ENCODE peak calls at places on chromosomes 4 and X, in four cellular contexts. V, Z, O and R are unnamed samples.

GRCh38 chr4:175453456-175453855 is 358.6 kb downstream of the GPM6A start:
- DNase-seq in V (no peak), Z (no peak), O (no peak), R (no peak)

GRCh38 chrX:71253253-71254091 is 468 bp downstream of the ZMYM3 start:
- DNase-seq in V (no peak), Z (peak; percentile 13), O (no peak), R (peak; percentile 77)

GRCh38 chrX:11239230-11239629 is 54.0 kb upstream of the AMELX start:
- DNase-seq in V (no peak), Z (peak; percentile 0), O (peak; percentile 8), R (no peak)

GRCh38 chr4:139137745-139138144 is 39.3 kb downstream of the ELF2 start:
- DNase-seq in V (no peak), Z (no peak), O (no peak), R (no peak)

GRCh38 chr4:55553442-55553841 is 6.7 kb upstream of the CLOCK start:
- DNase-seq in V (no peak), Z (peak; percentile 67), O (no peak), R (no peak)

GRCh38 chrX:124216396-124217124 is 115.9 kb upstream of the TEX13D start:
- DNase-seq in V (no peak), Z (no peak), O (no peak), R (no peak)

GRCh38 chr4:26420903-26421302 is 69.4 kb downstream of the CCKAR start:
- DNase-seq in V (no peak), Z (no peak), O (no peak), R (no peak)

GRCh38 chr4:31674313-31674947 is 954.3 kb downstream of the PCDH7 start:
- DNase-seq in V (no peak), Z (no peak), O (no peak), R (no peak)

GRCh38 chr4:102350634-102351033 is 5.4 kb upstream of the SLC39A8 start:
- DNase-seq in V (no peak), Z (no peak), O (no peak), R (no peak)

GRCh38 chr4:26900765-26901164 is 40.1 kb downstream of the STIM2 start:
- DNase-seq in V (no peak), Z (no peak), O (no peak), R (no peak)

GRCh38 chr4:75248770-75249467 is 265.3 kb downstream of the RCHY1 start:
- DNase-seq in V (no peak), Z (no peak), O (no peak), R (no peak)

GRCh38 chr4:140243345-140243753 is 89.4 kb upstream of the MAML3 start:
- DNase-seq in V (no peak), Z (no peak), O (peak; percentile 26), R (no peak)

GRCh38 chr4:156635046-156635445 is 336.6 kb downstream of the PDGFC start:
- DNase-seq in V (no peak), Z (no peak), O (no peak), R (no peak)

GRCh38 chr4:156633846-156634245 is 337.8 kb downstream of the PDGFC start:
- DNase-seq in V (no peak), Z (no peak), O (no peak), R (no peak)

GRCh38 chr4:156634612-156635011 is 337.0 kb downstream of the PDGFC start:
- DNase-seq in V (no peak), Z (no peak), O (no peak), R (no peak)

GRCh38 chr4:156638332-156638731 is 333.3 kb downstream of the PDGFC start:
- DNase-seq in V (no peak), Z (no peak), O (no peak), R (no peak)

GRCh38 chr4:156636398-156636797 is 335.2 kb downstream of the PDGFC start:
- DNase-seq in V (no peak), Z (no peak), O (no peak), R (no peak)
- TF ChIP-seq CBX5 in V (no peak), Z (no peak), O (no peak), R (no peak)

GRCh38 chr4:80787306-80787705 is 243.2 kb upstream of the BMP3 start:
- DNase-seq in V (no peak), Z (no peak), O (no peak), R (no peak)

GRCh38 chr4:80790152-80790551 is 240.4 kb upstream of the BMP3 start:
- DNase-seq in V (no peak), Z (no peak), O (no peak), R (no peak)

DNA sequence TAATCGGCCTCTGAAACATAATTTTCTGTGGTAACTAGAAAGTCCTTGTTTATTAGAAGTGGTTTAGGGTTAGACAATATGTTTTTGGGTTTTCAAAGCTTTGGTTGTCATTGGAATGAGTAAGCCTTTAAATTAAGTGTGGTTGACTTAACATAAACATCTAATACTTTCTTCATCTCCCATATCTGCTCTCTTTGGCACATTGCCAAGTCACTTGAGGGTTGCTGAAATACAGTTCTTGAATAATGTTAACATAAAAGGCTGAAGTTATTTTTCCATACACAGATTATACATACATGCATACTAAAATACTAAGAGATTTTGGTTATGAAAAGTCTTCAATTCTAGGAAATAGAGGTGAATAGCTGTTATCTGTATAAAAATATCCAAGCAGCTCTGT is 241.7 kb upstream of the BMP3 start:
- DNase-seq in V (no peak), Z (no peak), O (no peak), R (peak; percentile 3)
- TF ChIP-seq CBX5 in V (no peak), Z (no peak), O (no peak), R (no peak)

GRCh38 chr4:111837761-111838160 is 307.5 kb upstream of the FAM241A start:
- DNase-seq in V (no peak), Z (no peak), O (no peak), R (no peak)

GRCh38 chr4:111842336-111842735 is 302.9 kb upstream of the FAM241A start:
- DNase-seq in V (no peak), Z (no peak), O (no peak), R (no peak)

GRCh38 chr4:111838406-111838930 is 306.8 kb upstream of the FAM241A start:
- DNase-seq in V (no peak), Z (no peak), O (no peak), R (no peak)

GRCh38 chr4:111836601-111837000 is 308.7 kb upstream of the FAM241A start:
- DNase-seq in V (no peak), Z (no peak), O (no peak), R (no peak)

GRCh38 chr4:111839186-111839585 is 306.1 kb upstream of the FAM241A start:
- DNase-seq in V (no peak), Z (no peak), O (no peak), R (no peak)
- TF ChIP-seq CBX5 in V (no peak), Z (no peak), O (no peak), R (no peak)

DNA sequence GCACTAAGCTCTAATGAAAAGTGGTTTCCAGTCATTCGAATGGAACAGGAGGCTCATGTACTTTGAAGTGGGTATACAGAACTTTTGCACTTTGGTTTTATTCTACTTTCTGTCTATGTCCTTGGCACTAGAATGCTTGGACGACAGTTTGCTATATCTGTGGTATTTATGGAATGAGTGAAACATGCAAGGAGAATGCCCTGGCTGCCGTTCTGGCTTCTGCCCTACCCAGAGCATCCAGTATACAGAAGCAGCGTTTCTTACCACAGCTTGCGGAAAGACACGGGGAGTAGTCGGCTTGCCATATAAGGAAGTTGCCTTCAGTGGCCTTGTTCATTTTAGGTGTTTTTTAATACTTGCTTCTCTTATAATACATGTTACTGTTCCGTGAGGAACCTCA is 98.0 kb downstream of the TBL1X start:
- DNase-seq in V (no peak), Z (peak; percentile 63), O (no peak), R (no peak)
- TF ChIP-seq CBX5 in V (no peak), Z (no peak), O (no peak), R (no peak)

GRCh38 chrX:3044196-3044595 is 2.9 kb downstream of the ARSF start:
- DNase-seq in V (no peak), Z (no peak), O (no peak), R (no peak)
- TF ChIP-seq CBX5 in V (no peak), Z (no peak), O (no peak), R (no peak)

GRCh38 chr4:79492148-79492547 is 84.1 kb upstream of the GK2 start:
- DNase-seq in V (no peak), Z (no peak), O (no peak), R (no peak)
- TF ChIP-seq CBX5 in V (no peak), Z (no peak), O (no peak), R (no peak)

DNA sequence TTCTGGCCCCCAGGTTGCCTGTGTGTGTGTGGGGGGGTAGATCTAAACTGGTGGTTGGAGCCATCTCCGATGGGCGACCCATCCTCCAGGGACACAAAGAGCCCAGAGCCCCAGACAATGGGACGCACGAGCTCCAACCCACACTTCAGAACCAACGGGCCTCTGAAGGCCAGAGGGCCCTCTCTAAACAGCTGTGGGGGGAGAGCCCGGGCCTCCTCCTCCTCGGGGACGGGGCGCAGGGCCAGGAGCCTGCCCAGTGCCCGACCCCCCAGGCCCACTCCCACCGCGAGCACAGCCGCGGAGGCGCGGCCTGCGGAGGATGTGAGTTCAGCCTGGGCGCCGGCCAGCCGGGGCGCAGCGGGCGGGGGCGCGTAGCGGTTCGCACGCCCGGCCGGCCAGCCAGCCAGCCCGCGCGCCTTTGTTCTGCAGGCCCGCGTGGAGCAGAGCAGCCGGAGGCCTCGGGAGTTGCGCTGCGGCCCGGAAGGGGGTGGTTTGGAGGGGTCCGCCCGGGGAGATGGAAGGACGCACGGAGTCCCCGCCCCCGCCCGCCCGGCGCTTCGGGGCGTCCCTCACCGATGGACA is 4.0 kb downstream of the FLNA start:
- DNase-seq in V (no peak), Z (no peak), O (no peak), R (no peak)
- TF ChIP-seq CBX5 in V (no peak), Z (no peak), O (no peak), R (no peak)